ENCODE peak calls at places on chromosomes 3 and 15, in four cellular contexts. K, N, V and S are unnamed samples.

GRCh38 chr3:36814071-36814717 is 49.8 kb upstream of the DCLK3 start:
- DNase-seq in K (no peak), N (no peak), V (no peak), S (no peak)

GRCh38 chr3:128482175-128482856 is 10.7 kb downstream of the GATA2 start:
- DNase-seq in K (no peak), N (no peak), V (no peak), S (no peak)

GRCh38 chr15:82624008-82624407 is 23.2 kb downstream of the CPEB1 start:
- DNase-seq in K (no peak), N (no peak), V (no peak), S (no peak)

GRCh38 chr3:194101592-194102432 is 34.1 kb upstream of the HES1 start:
- DNase-seq in K (no peak), N (no peak), V (no peak), S (no peak)

GRCh38 chr3:37988931-37989525 is 1.6 kb upstream of the VILL start:
- DNase-seq in K (no peak), N (peak; percentile 34), V (peak; percentile 1), S (no peak)

GRCh38 chr3:118204052-118204451 is 830.6 kb downstream of the IGSF11 start:
- DNase-seq in K (no peak), N (no peak), V (no peak), S (no peak)

GRCh38 chr3:107833046-107833445 is 257.8 kb downstream of the CD47 start:
- DNase-seq in K (peak; percentile 71), N (no peak), V (no peak), S (peak; percentile 44)

GRCh38 chr15:71329509-71330260 is 214.4 kb downstream of the THSD4 start:
- DNase-seq in K (no peak), N (no peak), V (peak; percentile 47), S (no peak)

GRCh38 chr15:52765779-52766178 is 24.4 kb downstream of the ONECUT1 start:
- DNase-seq in K (no peak), N (no peak), V (no peak), S (no peak)

GRCh38 chr3:30421261-30421660 is 185.1 kb upstream of the TGFBR2 start:
- DNase-seq in K (no peak), N (no peak), V (no peak), S (no peak)

GRCh38 chr15:92900712-92901052 is 558 bp downstream of the CHD2 start:
- DNase-seq in K (no peak), N (no peak), V (no peak), S (no peak)

GRCh38 chr3:53817809-53818208 is 28.4 kb downstream of the CHDH start:
- DNase-seq in K (no peak), N (peak; percentile 57), V (no peak), S (no peak)

GRCh38 chr3:38267689-38268477 is 2.3 kb downstream of the SLC22A13 start:
- DNase-seq in K (no peak), N (no peak), V (no peak), S (no peak)

GRCh38 chr3:12393894-12394293 is 90.4 kb upstream of the TSEN2 start:
- DNase-seq in K (no peak), N (no peak), V (no peak), S (no peak)

GRCh38 chr15:34810455-34811146 is 15.3 kb upstream of the ACTC1 start:
- DNase-seq in K (no peak), N (peak; percentile 84), V (no peak), S (peak; percentile 37)

DNA sequence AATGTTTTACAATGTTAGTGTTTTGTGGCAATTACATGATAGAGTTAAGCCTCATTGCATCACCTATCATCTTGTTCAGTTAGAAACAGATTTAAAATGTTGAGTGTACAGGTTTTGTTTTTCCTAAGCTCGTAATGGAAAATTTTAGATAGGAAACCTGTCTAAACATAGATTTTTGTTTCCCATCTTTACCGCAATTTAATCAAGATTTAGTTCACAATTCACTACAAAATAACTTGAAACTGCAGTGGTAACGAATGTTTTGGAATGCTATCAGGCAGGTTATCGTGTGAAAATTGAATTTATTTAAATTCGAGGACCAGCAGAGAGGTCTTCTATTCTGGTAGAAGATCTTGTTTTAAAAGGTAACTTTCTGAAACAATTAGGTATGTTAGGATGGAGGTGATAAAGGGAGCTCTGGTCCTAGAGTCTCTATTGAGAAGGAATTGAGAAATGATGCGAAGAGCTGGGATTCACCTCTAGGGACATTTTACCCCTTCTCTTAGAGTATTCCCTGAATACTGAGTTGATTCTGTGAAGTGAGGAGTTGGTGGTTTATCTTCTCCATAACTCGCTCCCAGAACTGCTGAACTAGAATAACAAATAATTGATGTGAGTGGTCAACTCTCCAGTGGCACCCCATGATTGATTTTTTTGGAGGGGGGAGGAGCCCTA is 1.4 kb downstream of the DOCK3 start:
- DNase-seq in K (no peak), N (no peak), V (no peak), S (no peak)
- H3K4me3 ChIP-seq in K (no peak overlapping the region), N (no peak overlapping the region), V (no peak overlapping the region), S (no peak overlapping the region)

GRCh38 chr15:73582961-73583360 is 50.2 kb downstream of the NPTN start:
- DNase-seq in K (no peak), N (no peak), V (no peak), S (no peak)

GRCh38 chr15:73583568-73583967 is 49.6 kb downstream of the NPTN start:
- DNase-seq in K (no peak), N (no peak), V (no peak), S (no peak)

GRCh38 chr15:73584699-73585420 is 48.3 kb downstream of the NPTN start:
- DNase-seq in K (no peak), N (no peak), V (no peak), S (no peak)

DNA sequence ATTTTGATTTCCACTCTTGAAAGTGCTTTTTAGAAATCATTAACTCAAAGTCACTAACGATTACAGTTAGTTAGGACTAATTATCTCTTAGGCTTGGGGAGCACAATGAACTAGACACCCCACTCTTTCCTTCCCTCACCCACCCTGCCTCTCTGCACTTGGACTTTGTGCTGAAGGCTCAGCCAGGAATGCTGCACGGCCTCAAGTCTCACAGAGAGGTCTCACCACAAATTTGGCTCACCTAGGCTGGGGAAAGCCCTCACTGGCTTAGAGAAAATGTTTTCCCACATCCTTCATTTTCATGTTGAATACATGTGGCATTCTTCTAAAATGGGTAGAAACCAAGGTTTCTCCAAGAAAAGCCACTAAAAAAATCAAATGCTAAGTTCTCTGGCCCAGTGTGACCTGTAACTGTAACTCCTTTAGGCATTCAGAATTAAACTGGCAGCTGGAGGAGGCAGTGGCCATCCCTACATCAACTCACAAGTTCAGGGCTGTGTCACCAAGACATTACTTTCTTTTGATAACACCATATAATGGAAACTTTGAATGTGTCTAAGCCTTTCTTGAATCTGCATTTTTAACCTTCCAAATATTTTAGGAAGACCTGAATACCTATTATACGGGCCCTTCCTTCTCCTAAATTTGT is 47.1 kb downstream of the NPTN start:
- DNase-seq in K (no peak), N (no peak), V (no peak), S (no peak)
- H3K36me3 ChIP-seq in K (no peaks in the 10 kb centered on the region), N (peaks cover 21% of the 10 kb centered on the region), V (peaks cover 6% of the 10 kb centered on the region), S (peaks cover 35% of the 10 kb centered on the region)

DNA sequence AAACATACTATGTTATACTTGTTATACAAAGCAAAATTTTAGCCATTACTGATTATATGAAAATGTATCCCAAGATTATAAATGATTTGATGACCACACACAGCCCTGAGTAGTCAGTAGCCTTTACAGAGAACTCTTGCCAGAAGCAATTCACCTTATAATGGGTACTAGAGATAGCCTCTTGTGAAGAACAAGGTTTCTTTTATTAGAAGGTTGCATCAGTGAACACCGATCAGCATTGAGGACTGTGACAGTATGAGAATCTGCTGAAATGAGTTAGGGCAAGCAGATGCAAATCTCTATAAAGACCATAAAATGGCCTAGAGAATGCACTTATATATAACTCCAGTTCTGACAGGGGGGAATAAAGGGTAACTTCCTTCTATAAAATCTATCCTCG is 10.1 kb downstream of the CDC25A start:
- DNase-seq in K (no peak), N (no peak), V (no peak), S (no peak)
- H3K4me3 ChIP-seq in K (no peak overlapping the region), N (no peak overlapping the region), V (no peak overlapping the region), S (no peak overlapping the region)

DNA sequence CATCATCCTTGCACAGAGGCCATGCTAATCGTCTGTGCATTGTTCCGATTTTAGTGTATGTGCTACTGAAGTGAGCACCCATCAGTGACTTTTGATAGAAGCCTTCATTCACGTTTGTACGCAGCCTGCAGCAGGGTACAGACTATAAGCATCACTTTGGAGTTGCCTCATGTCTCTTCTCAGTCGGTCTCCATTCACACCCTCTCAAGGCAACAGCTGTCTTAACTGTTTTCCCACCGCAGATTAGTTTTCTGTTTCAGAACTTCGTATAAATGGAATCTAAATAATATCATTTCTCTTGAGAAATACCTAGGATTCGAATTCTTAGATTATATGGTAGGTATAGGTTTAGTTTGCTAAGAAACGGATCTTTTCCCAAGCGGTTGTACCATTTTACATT is 143.2 kb downstream of the KLHL25 start:
- DNase-seq in K (no peak), N (no peak), V (no peak), S (no peak)
- H3K36me3 ChIP-seq in K (no peaks in the 10 kb centered on the region), N (peaks cover 3% of the 10 kb centered on the region), V (no peaks in the 10 kb centered on the region), S (peaks cover 12% of the 10 kb centered on the region)